ENCODE peak calls at places on chromosomes 1 and 21, in nine cellular contexts. One of them, this sample, is unnamed.

GRCh38 chr1:230066466-230067404 is at the start of gene GALNT2:
- DNase-seq in omental fat pad: peak; percentile 56
- DNase-seq in cardiac muscle cell: peak; percentile 96
- DNase-seq in fibroblast of lung: peak; percentile 78
- DNase-seq in ascending aorta: peak; percentile 54
- DNase-seq in GM13976: peak; percentile 98
- DNase-seq in epithelial cell of proximal tubule: no peak
- DNase-seq in neural progenitor cell: peak; percentile 98
- DNase-seq in endothelial cell of umbilical vein: peak; percentile 79
- DNase-seq in this sample: peak; percentile 78

GRCh38 chr1:243745361-243745760 is 104.7 kb downstream of the AKT3 start:
- DNase-seq in omental fat pad: no peak
- DNase-seq in cardiac muscle cell: no peak
- DNase-seq in fibroblast of lung: peak; percentile 32
- DNase-seq in ascending aorta: no peak
- DNase-seq in GM13976: no peak
- DNase-seq in epithelial cell of proximal tubule: no peak
- DNase-seq in neural progenitor cell: no peak
- DNase-seq in endothelial cell of umbilical vein: no peak
- DNase-seq in this sample: no peak

GRCh38 chr1:83083589-83084224 is 915.2 kb downstream of the TTLL7 start:
- DNase-seq in omental fat pad: no peak
- DNase-seq in cardiac muscle cell: no peak
- DNase-seq in fibroblast of lung: no peak
- DNase-seq in ascending aorta: no peak
- DNase-seq in GM13976: no peak
- DNase-seq in epithelial cell of proximal tubule: no peak
- DNase-seq in neural progenitor cell: no peak
- DNase-seq in endothelial cell of umbilical vein: no peak
- DNase-seq in this sample: no peak

GRCh38 chr1:145985502-145986439 is 10.6 kb downstream of the TXNIP start:
- DNase-seq in omental fat pad: no peak
- DNase-seq in cardiac muscle cell: peak; percentile 75
- DNase-seq in fibroblast of lung: peak; percentile 83
- DNase-seq in ascending aorta: no peak
- DNase-seq in GM13976: no peak
- DNase-seq in epithelial cell of proximal tubule: peak; percentile 88
- DNase-seq in neural progenitor cell: no peak
- DNase-seq in endothelial cell of umbilical vein: peak; percentile 63
- DNase-seq in this sample: no peak

GRCh38 chr1:150805899-150806298 is 2.2 kb downstream of the CTSK start:
- DNase-seq in omental fat pad: no peak
- DNase-seq in cardiac muscle cell: no peak
- DNase-seq in fibroblast of lung: no peak
- DNase-seq in ascending aorta: no peak
- DNase-seq in GM13976: no peak
- DNase-seq in epithelial cell of proximal tubule: no peak
- DNase-seq in neural progenitor cell: no peak
- DNase-seq in endothelial cell of umbilical vein: no peak
- DNase-seq in this sample: no peak

GRCh38 chr1:170145691-170146676 is at the start of gene NTMT2:
- DNase-seq in omental fat pad: no peak
- DNase-seq in cardiac muscle cell: peak; percentile 40
- DNase-seq in fibroblast of lung: no peak
- DNase-seq in ascending aorta: no peak
- DNase-seq in GM13976: no peak
- DNase-seq in epithelial cell of proximal tubule: no peak
- DNase-seq in neural progenitor cell: peak; percentile 40
- DNase-seq in endothelial cell of umbilical vein: no peak
- DNase-seq in this sample: no peak

GRCh38 chr1:192861860-192862259 is 53.0 kb downstream of the RGS2 start:
- DNase-seq in omental fat pad: no peak
- DNase-seq in cardiac muscle cell: no peak
- DNase-seq in fibroblast of lung: no peak
- DNase-seq in ascending aorta: no peak
- DNase-seq in GM13976: no peak
- DNase-seq in epithelial cell of proximal tubule: no peak
- DNase-seq in neural progenitor cell: no peak
- DNase-seq in endothelial cell of umbilical vein: peak; percentile 16
- DNase-seq in this sample: no peak

GRCh38 chr1:168234846-168235547 is 9.2 kb downstream of the SFT2D2 start:
- DNase-seq in omental fat pad: no peak
- DNase-seq in cardiac muscle cell: peak; percentile 72
- DNase-seq in fibroblast of lung: peak; percentile 36
- DNase-seq in ascending aorta: no peak
- DNase-seq in GM13976: peak; percentile 54
- DNase-seq in epithelial cell of proximal tubule: no peak
- DNase-seq in neural progenitor cell: peak; percentile 59
- DNase-seq in endothelial cell of umbilical vein: peak; percentile 64
- DNase-seq in this sample: no peak

GRCh38 chr1:42266253-42267135 is 68.5 kb downstream of the FOXJ3 start:
- DNase-seq in omental fat pad: no peak
- DNase-seq in cardiac muscle cell: no peak
- DNase-seq in fibroblast of lung: no peak
- DNase-seq in ascending aorta: no peak
- DNase-seq in GM13976: no peak
- DNase-seq in epithelial cell of proximal tubule: no peak
- DNase-seq in neural progenitor cell: peak; percentile 2
- DNase-seq in endothelial cell of umbilical vein: peak; percentile 21
- DNase-seq in this sample: no peak

GRCh38 chr1:181057079-181057478 is 23.3 kb downstream of the MR1 start:
- DNase-seq in omental fat pad: no peak
- DNase-seq in cardiac muscle cell: no peak
- DNase-seq in fibroblast of lung: no peak
- DNase-seq in ascending aorta: no peak
- DNase-seq in GM13976: no peak
- DNase-seq in epithelial cell of proximal tubule: no peak
- DNase-seq in neural progenitor cell: no peak
- DNase-seq in endothelial cell of umbilical vein: no peak
- DNase-seq in this sample: no peak

GRCh38 chr1:40232444-40232843 is 15.3 kb upstream of the TMCO2 start:
- DNase-seq in omental fat pad: no peak
- DNase-seq in cardiac muscle cell: no peak
- DNase-seq in fibroblast of lung: no peak
- DNase-seq in ascending aorta: no peak
- DNase-seq in GM13976: peak; percentile 62
- DNase-seq in epithelial cell of proximal tubule: no peak
- DNase-seq in neural progenitor cell: no peak
- DNase-seq in endothelial cell of umbilical vein: no peak
- DNase-seq in this sample: no peak

GRCh38 chr21:37787456-37787855 is 128.8 kb downstream of the KCNJ6 start:
- DNase-seq in omental fat pad: no peak
- DNase-seq in cardiac muscle cell: no peak
- DNase-seq in fibroblast of lung: peak; percentile 84
- DNase-seq in ascending aorta: no peak
- DNase-seq in GM13976: no peak
- DNase-seq in epithelial cell of proximal tubule: peak; percentile 73
- DNase-seq in neural progenitor cell: no peak
- DNase-seq in endothelial cell of umbilical vein: peak; percentile 76
- DNase-seq in this sample: no peak

GRCh38 chr21:44509539-44509938 is 30.5 kb downstream of the KRTAP10-1 start:
- DNase-seq in omental fat pad: no peak
- DNase-seq in cardiac muscle cell: no peak
- DNase-seq in fibroblast of lung: no peak
- DNase-seq in ascending aorta: no peak
- DNase-seq in GM13976: no peak
- DNase-seq in epithelial cell of proximal tubule: no peak
- DNase-seq in neural progenitor cell: no peak
- DNase-seq in endothelial cell of umbilical vein: no peak
- DNase-seq in this sample: no peak

GRCh38 chr21:44615881-44616590 is 4.2 kb downstream of the KRTAP10-8 start:
- DNase-seq in omental fat pad: no peak
- DNase-seq in cardiac muscle cell: no peak
- DNase-seq in fibroblast of lung: no peak
- DNase-seq in ascending aorta: no peak
- DNase-seq in GM13976: no peak
- DNase-seq in epithelial cell of proximal tubule: no peak
- DNase-seq in neural progenitor cell: no peak
- DNase-seq in endothelial cell of umbilical vein: no peak
- DNase-seq in this sample: no peak

GRCh38 chr1:41515131-41515678 is 30.7 kb upstream of the EDN2 start:
- DNase-seq in omental fat pad: no peak
- DNase-seq in cardiac muscle cell: no peak
- DNase-seq in fibroblast of lung: no peak
- DNase-seq in ascending aorta: no peak
- DNase-seq in GM13976: no peak
- DNase-seq in epithelial cell of proximal tubule: no peak
- DNase-seq in neural progenitor cell: no peak
- DNase-seq in endothelial cell of umbilical vein: no peak
- DNase-seq in this sample: no peak

GRCh38 chr1:15083578-15083977 is 70.0 kb upstream of the TMEM51 start:
- DNase-seq in omental fat pad: no peak
- DNase-seq in cardiac muscle cell: no peak
- DNase-seq in fibroblast of lung: no peak
- DNase-seq in ascending aorta: no peak
- DNase-seq in GM13976: no peak
- DNase-seq in epithelial cell of proximal tubule: no peak
- DNase-seq in neural progenitor cell: no peak
- DNase-seq in endothelial cell of umbilical vein: no peak
- DNase-seq in this sample: no peak

GRCh38 chr1:160813215-160813614 is 17.2 kb downstream of the LY9 start:
- DNase-seq in omental fat pad: no peak
- DNase-seq in cardiac muscle cell: no peak
- DNase-seq in fibroblast of lung: no peak
- DNase-seq in ascending aorta: no peak
- DNase-seq in GM13976: no peak
- DNase-seq in epithelial cell of proximal tubule: no peak
- DNase-seq in neural progenitor cell: no peak
- DNase-seq in endothelial cell of umbilical vein: no peak
- DNase-seq in this sample: no peak

GRCh38 chr1:6208723-6209660 is 3.1 kb downstream of the RNF207 start:
- DNase-seq in omental fat pad: no peak
- DNase-seq in cardiac muscle cell: peak; percentile 51
- DNase-seq in fibroblast of lung: peak; percentile 50
- DNase-seq in ascending aorta: no peak
- DNase-seq in GM13976: peak; percentile 78
- DNase-seq in epithelial cell of proximal tubule: no peak
- DNase-seq in neural progenitor cell: peak; percentile 82
- DNase-seq in endothelial cell of umbilical vein: peak; percentile 57
- DNase-seq in this sample: no peak

GRCh38 chr1:65459397-65459768 is 38.9 kb downstream of the LEPR start:
- DNase-seq in omental fat pad: no peak
- DNase-seq in cardiac muscle cell: peak; percentile 40
- DNase-seq in fibroblast of lung: peak; percentile 42
- DNase-seq in ascending aorta: no peak
- DNase-seq in GM13976: peak; percentile 50
- DNase-seq in epithelial cell of proximal tubule: no peak
- DNase-seq in neural progenitor cell: peak; percentile 41
- DNase-seq in endothelial cell of umbilical vein: peak; percentile 50
- DNase-seq in this sample: no peak

DNA sequence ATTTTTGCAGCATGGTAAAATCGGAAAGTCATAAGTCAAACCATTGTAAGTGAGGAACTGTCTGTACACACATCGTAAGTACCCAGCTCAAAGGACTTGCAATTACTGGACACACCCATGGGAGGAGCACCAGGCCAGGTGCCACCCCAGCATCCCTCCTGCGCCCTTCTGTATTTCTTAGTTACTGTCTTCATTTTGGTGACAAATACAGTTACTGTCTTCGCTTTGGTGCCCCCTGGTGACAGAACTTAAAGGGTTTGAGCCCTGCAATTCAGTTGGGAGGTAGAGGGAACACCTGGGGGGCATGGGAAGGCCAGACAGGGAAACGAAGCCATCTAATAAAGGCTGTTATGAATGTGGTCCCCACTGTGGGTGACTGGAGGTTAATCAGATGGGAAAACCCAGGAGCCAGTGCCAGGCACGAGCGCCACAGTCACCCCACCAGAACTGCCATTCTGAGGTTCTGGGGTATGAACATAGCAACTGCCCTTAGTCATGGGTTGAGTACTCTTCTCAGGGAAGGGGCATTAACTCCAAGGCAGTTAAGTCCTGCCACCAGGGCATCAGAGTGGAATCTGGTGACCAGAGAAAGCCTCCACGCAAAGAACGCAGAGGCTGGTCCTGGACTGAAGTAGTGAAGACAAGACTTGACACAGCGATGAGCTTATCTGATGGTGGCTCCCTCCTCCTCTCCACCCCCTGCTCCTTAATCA is 612.9 kb downstream of the PTPRU start:
- DNase-seq in omental fat pad: no peak
- DNase-seq in cardiac muscle cell: peak; percentile 36
- DNase-seq in fibroblast of lung: peak; percentile 32
- DNase-seq in ascending aorta: no peak
- DNase-seq in GM13976: peak; percentile 46
- DNase-seq in epithelial cell of proximal tubule: no peak
- DNase-seq in neural progenitor cell: peak; percentile 76
- DNase-seq in endothelial cell of umbilical vein: peak; percentile 21
- DNase-seq in this sample: no peak
- TF ChIP-seq CTCF in omental fat pad: no peak
- TF ChIP-seq CTCF in cardiac muscle cell: peak; percentile 51
- TF ChIP-seq CTCF in fibroblast of lung: peak; percentile 32
- TF ChIP-seq CTCF in ascending aorta: peak; percentile 14
- TF ChIP-seq CTCF in GM13976: peak; percentile 54
- TF ChIP-seq CTCF in epithelial cell of proximal tubule: peak; percentile 69
- TF ChIP-seq CTCF in neural progenitor cell: peak; percentile 65
- TF ChIP-seq CTCF in endothelial cell of umbilical vein: peak; percentile 34
- TF ChIP-seq CTCF in this sample: peak; percentile 41

GRCh38 chr1:3349161-3349967 is 105.1 kb upstream of the ARHGEF16 start:
- DNase-seq in omental fat pad: no peak
- DNase-seq in cardiac muscle cell: peak; percentile 96
- DNase-seq in fibroblast of lung: no peak
- DNase-seq in ascending aorta: no peak
- DNase-seq in GM13976: no peak
- DNase-seq in epithelial cell of proximal tubule: no peak
- DNase-seq in neural progenitor cell: peak; percentile 71
- DNase-seq in endothelial cell of umbilical vein: no peak
- DNase-seq in this sample: no peak
- TF ChIP-seq CTCF in omental fat pad: no peak
- TF ChIP-seq CTCF in cardiac muscle cell: peak; percentile 47
- TF ChIP-seq CTCF in fibroblast of lung: peak; percentile 3
- TF ChIP-seq CTCF in ascending aorta: peak; percentile 12
- TF ChIP-seq CTCF in GM13976: no peak
- TF ChIP-seq CTCF in epithelial cell of proximal tubule: no peak
- TF ChIP-seq CTCF in neural progenitor cell: peak; percentile 46
- TF ChIP-seq CTCF in endothelial cell of umbilical vein: peak; percentile 2
- TF ChIP-seq CTCF in this sample: no peak

DNA sequence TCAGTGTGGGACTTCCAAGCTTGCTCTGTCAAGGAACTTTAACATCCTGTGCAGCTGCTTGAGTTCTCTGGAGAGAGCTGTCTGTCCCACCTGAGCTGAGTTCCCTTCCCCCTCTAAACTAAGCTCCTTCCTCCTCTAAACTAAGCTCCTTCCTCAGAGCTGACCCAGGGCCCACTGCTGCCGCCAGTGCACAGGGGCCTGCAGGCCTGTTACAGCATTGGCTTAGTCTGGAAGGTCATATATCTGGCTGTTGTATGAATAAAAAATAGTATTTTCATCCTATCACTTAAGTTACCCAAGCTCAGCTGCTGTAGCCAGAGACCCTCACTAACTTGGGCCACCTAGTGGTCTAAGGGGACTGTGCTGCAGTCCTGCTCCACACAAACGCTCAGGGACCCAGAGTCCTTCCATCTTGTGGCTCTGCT is 71.1 kb upstream of the GCLM start:
- DNase-seq in omental fat pad: no peak
- DNase-seq in cardiac muscle cell: peak; percentile 21
- DNase-seq in fibroblast of lung: no peak
- DNase-seq in ascending aorta: no peak
- DNase-seq in GM13976: no peak
- DNase-seq in epithelial cell of proximal tubule: no peak
- DNase-seq in neural progenitor cell: peak; percentile 43
- DNase-seq in endothelial cell of umbilical vein: peak; percentile 14
- DNase-seq in this sample: no peak
- TF ChIP-seq CTCF in omental fat pad: no peak
- TF ChIP-seq CTCF in cardiac muscle cell: peak; percentile 32
- TF ChIP-seq CTCF in fibroblast of lung: peak; percentile 15
- TF ChIP-seq CTCF in ascending aorta: no peak
- TF ChIP-seq CTCF in GM13976: no peak
- TF ChIP-seq CTCF in epithelial cell of proximal tubule: peak; percentile 37
- TF ChIP-seq CTCF in neural progenitor cell: peak; percentile 59
- TF ChIP-seq CTCF in endothelial cell of umbilical vein: peak; percentile 48
- TF ChIP-seq CTCF in this sample: peak; percentile 27

GRCh38 chr1:53763461-53763860 is 24.5 kb upstream of the GLIS1 start:
- DNase-seq in omental fat pad: no peak
- DNase-seq in cardiac muscle cell: no peak
- DNase-seq in fibroblast of lung: no peak
- DNase-seq in ascending aorta: no peak
- DNase-seq in GM13976: no peak
- DNase-seq in epithelial cell of proximal tubule: no peak
- DNase-seq in neural progenitor cell: no peak
- DNase-seq in endothelial cell of umbilical vein: no peak
- DNase-seq in this sample: no peak
- TF ChIP-seq CTCF in omental fat pad: no peak
- TF ChIP-seq CTCF in cardiac muscle cell: no peak
- TF ChIP-seq CTCF in fibroblast of lung: no peak
- TF ChIP-seq CTCF in ascending aorta: no peak
- TF ChIP-seq CTCF in GM13976: no peak
- TF ChIP-seq CTCF in epithelial cell of proximal tubule: no peak
- TF ChIP-seq CTCF in neural progenitor cell: no peak
- TF ChIP-seq CTCF in endothelial cell of umbilical vein: no peak
- TF ChIP-seq CTCF in this sample: no peak

This sample was measured in mesothelial cell of epicardium.